ENCODE peak calls at places on chromosomes 4 and X, in five cellular contexts. U, W, Q, E and N are unnamed samples.
A peak's percentile ranks its signal among the peaks of the same experiment; 100 is the strongest.

GRCh38 chrX:1658083-1658463 is 43.2 kb downstream of the ASMT start:
- DNase-seq in Q (no peak), U (peak; percentile 92), E (no peak), W (no peak), N (no peak)

GRCh38 chrX:44708470-44708869 is 135.4 kb upstream of the DUSP21 start:
- DNase-seq in W (no peak), U (no peak), Q (no peak), E (no peak), N (no peak)

GRCh38 chr4:80365928-80366327 is 30.4 kb downstream of the CFAP299 start:
- DNase-seq in E (no peak), U (peak; percentile 32), W (peak; percentile 4), Q (peak; percentile 75), N (peak; percentile 88)

GRCh38 chrX:115047181-115047580 is 29.8 kb upstream of the IL13RA2 start:
- DNase-seq in Q (no peak), U (no peak), E (no peak), W (no peak), N (peak; percentile 20)

GRCh38 chr4:140706276-140706625 is 49.9 kb downstream of the TBC1D9 start:
- DNase-seq in U (no peak), Q (no peak), E (no peak), W (no peak), N (no peak)

GRCh38 chr4:32826169-32826568 is 2106.0 kb downstream of the PCDH7 start:
- DNase-seq in U (no peak), E (no peak), W (no peak), Q (no peak), N (no peak)

GRCh38 chr4:145679520-145679919 is 426 bp upstream of the C4orf51 start:
- DNase-seq in E (no peak), U (peak; percentile 91), W (no peak), Q (peak; percentile 57), N (peak; percentile 89)

GRCh38 chr4:118286685-118287084 is 66.1 kb downstream of the PRSS12 start:
- DNase-seq in E (no peak), W (no peak), U (no peak), Q (no peak), N (no peak)

GRCh38 chrX:39946822-39947221 is 150.9 kb downstream of the BCOR start:
- DNase-seq in Q (peak; percentile 53), W (no peak), U (no peak), E (no peak), N (peak; percentile 75)

GRCh38 chr4:169485791-169486742 is 126.3 kb downstream of the NEK1 start:
- DNase-seq in W (no peak), E (no peak), U (peak; percentile 36), Q (peak; percentile 45), N (peak; percentile 47)

GRCh38 chr4:40514409-40515025 is 115.1 kb downstream of the RBM47 start:
- DNase-seq in Q (no peak), E (no peak), W (no peak), U (peak; percentile 70), N (no peak)

GRCh38 chrX:111543212-111543762 is 31.8 kb downstream of the SERTM2 start:
- DNase-seq in U (no peak), Q (no peak), W (no peak), E (no peak), N (no peak)